ENCODE peak calls at places on chromosomes 5 and 9, in four cellular contexts. E is WERI-Rb-1, V is pancreas, I is sigmoid colon. H is an unnamed sample.
A peak's percentile ranks its signal among the peaks of the same experiment; 100 is the strongest.

GRCh38 chr5:68456756-68457217 is 241.2 kb downstream of the PIK3R1 start:
- DNase-seq in E (no peak), V (peak; percentile 80), I (no peak), H (no peak)

GRCh38 chr9:3502560-3503398 is 23.0 kb downstream of the RFX3 start:
- DNase-seq in E (no peak), V (no peak), I (no peak), H (no peak)

GRCh38 chr5:27482663-27483062 is 444.3 kb upstream of the CDH9 start:
- DNase-seq in E (no peak), V (no peak), I (no peak), H (no peak)

GRCh38 chr9:137484551-137485315 is 25.6 kb upstream of the NSMF start:
- DNase-seq in E (no peak), V (no peak), I (no peak), H (no peak)

GRCh38 chr9:19642256-19642655 is 146.6 kb downstream of the SLC24A2 start:
- DNase-seq in E (peak; percentile 39), V (no peak), I (no peak), H (no peak)

GRCh38 chr9:114588150-114588663 is 638 bp downstream of the ATP6V1G1 start:
- DNase-seq in E (no peak), V (no peak), I (no peak), H (no peak)

GRCh38 chr5:62627121-62627520 is 48.5 kb downstream of the LRRC70 start:
- DNase-seq in E (no peak), V (no peak), I (no peak), H (peak; percentile 8)

GRCh38 chr5:137145726-137146125 is 353.4 kb downstream of the SPOCK1 start:
- DNase-seq in E (no peak), V (no peak), I (no peak), H (no peak)

GRCh38 chr5:122182491-122182921 is 53.2 kb downstream of the ZNF474 start:
- DNase-seq in E (peak; percentile 29), V (no peak), I (peak; percentile 74), H (no peak)

GRCh38 chr5:115907177-115907576 is 55.1 kb upstream of the LVRN start:
- DNase-seq in E (no peak), V (no peak), I (no peak), H (no peak)

GRCh38 chr5:9350301-9350797 is 195.5 kb downstream of the SEMA5A start:
- DNase-seq in E (no peak), V (no peak), I (no peak), H (no peak)

GRCh38 chr5:42858709-42859108 is 47.0 kb upstream of the SELENOP start:
- DNase-seq in E (no peak), V (no peak), I (no peak), H (peak; percentile 52)

GRCh38 chr9:136077491-136077890 is 17.6 kb downstream of the NACC2 start:
- DNase-seq in E (no peak), V (no peak), I (peak; percentile 40), H (no peak)

GRCh38 chr5:117738571-117738970 is 1163.9 kb upstream of the SEMA6A start:
- DNase-seq in E (no peak), V (no peak), I (no peak), H (no peak)

GRCh38 chr9:2418619-2419018 is 203.0 kb upstream of the VLDLR start:
- DNase-seq in E (no peak), V (no peak), I (no peak), H (no peak)

GRCh38 chr9:110977259-110977709 is 61.0 kb downstream of the LPAR1 start:
- DNase-seq in E (no peak), V (peak; percentile 39), I (no peak), H (no peak)

GRCh38 chr5:136809382-136809781 is 444.0 kb upstream of the TRPC7 start:
- DNase-seq in E (no peak), V (no peak), I (no peak), H (no peak)

GRCh38 chr9:91946825-91947224 is 3.2 kb downstream of the ROR2 start:
- DNase-seq in E (no peak), V (no peak), I (no peak), H (no peak)

GRCh38 chr5:95908799-95909198 is 52.9 kb downstream of the ELL2 start:
- DNase-seq in E (no peak), V (no peak), I (no peak), H (no peak)

GRCh38 chr5:42970636-42971559 is 69.2 kb downstream of the ANXA2R start:
- DNase-seq in E (no peak), V (no peak), I (no peak), H (no peak)

GRCh38 chr5:79512692-79513518 is 1.0 kb downstream of the HOMER1 start:
- DNase-seq in E (peak; percentile 19), V (no peak), I (no peak), H (peak; percentile 8)

GRCh38 chr5:147690595-147690994 is 91.9 kb downstream of the JAKMIP2 start:
- DNase-seq in E (peak; percentile 49), V (no peak), I (no peak), H (no peak)

GRCh38 chr9:135067091-135067710 is 20.3 kb upstream of the OLFM1 start:
- DNase-seq in E (no peak), V (no peak), I (peak; percentile 35), H (no peak)

GRCh38 chr5:168479166-168479565 is 7.1 kb upstream of the RARS1 start:
- DNase-seq in E (no peak), V (no peak), I (no peak), H (no peak)

GRCh38 chr5:100273846-100274580 is 261.2 kb upstream of the FAM174A start:
- DNase-seq in E (no peak), V (no peak), I (no peak), H (no peak)

GRCh38 chr9:71249729-71250317 is 128.4 kb upstream of the TRPM3 start:
- DNase-seq in E (peak; percentile 44), V (no peak), I (no peak), H (no peak)

GRCh38 chr5:131587541-131587940 is 47.5 kb downstream of the RAPGEF6 start:
- DNase-seq in E (no peak), V (no peak), I (no peak), H (no peak)

GRCh38 chr5:162852145-162852544 is 585.2 kb upstream of the CCNG1 start:
- DNase-seq in E (no peak), V (no peak), I (no peak), H (no peak)

GRCh38 chr5:84885479-84886258 is 501.0 kb upstream of the EDIL3 start:
- DNase-seq in E (no peak), V (no peak), I (no peak), H (no peak)
- H3K27ac ChIP-seq in E (no peak overlapping the region), V (no peak overlapping the region), I (no peak overlapping the region), H (no peak overlapping the region)

DNA sequence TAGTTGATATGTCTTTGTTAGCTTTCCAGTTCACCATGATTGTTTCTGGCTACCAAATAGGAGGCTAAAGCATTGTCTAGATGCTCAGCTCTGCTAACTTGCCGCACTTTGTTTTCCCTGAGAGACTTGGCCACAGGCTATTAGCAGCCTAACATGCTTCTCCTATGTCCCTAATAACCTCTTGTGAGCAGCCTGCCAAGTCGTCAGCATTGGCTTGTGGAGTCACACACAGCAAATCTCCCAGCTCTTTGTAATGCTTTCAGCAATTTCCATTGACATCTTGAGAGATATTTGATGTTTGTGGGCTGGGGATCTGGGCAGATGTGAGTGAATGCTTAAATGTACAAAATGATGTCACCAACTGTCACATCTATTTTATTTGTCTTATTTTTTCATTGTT is 346.9 kb downstream of the KDM4C start:
- DNase-seq in E (no peak), V (no peak), I (no peak), H (no peak)
- H3K27ac ChIP-seq in E (no peak overlapping the region), V (no peak overlapping the region), I (no peak overlapping the region), H (no peak overlapping the region)

GRCh38 chr9:93057024-93057702 is 1.3 kb upstream of the SUSD3 start:
- DNase-seq in E (no peak), V (no peak), I (no peak), H (no peak)

GRCh38 chr9:93057703-93058356 is 671 bp upstream of the SUSD3 start:
- DNase-seq in E (no peak), V (no peak), I (no peak), H (no peak)

GRCh38 chr9:93059097-93059959 is 827 bp downstream of the SUSD3 start:
- DNase-seq in E (no peak), V (no peak), I (no peak), H (no peak)

GRCh38 chr9:93059960-93060591 is 1.6 kb downstream of the SUSD3 start:
- DNase-seq in E (no peak), V (no peak), I (no peak), H (no peak)

GRCh38 chr9:93058357-93059096 is at the start of gene SUSD3:
- DNase-seq in E (no peak), V (peak; percentile 37), I (peak; percentile 83), H (no peak)
- H3K27ac ChIP-seq in E (no peak within 1 kb of the TSS), V (no peak within 1 kb of the TSS), I (no peak within 1 kb of the TSS), H (no peak within 1 kb of the TSS)

GRCh38 chr5:71651554-71651953 is 64.4 kb downstream of the MCCC2 start:
- DNase-seq in E (no peak), V (no peak), I (no peak), H (no peak)
- H3K27ac ChIP-seq in E (no peak overlapping the region), V (no peak overlapping the region), I (no peak overlapping the region), H (no peak overlapping the region)

GRCh38 chr9:79759460-79759859 is 187.7 kb downstream of the TLE4 start:
- DNase-seq in E (no peak), V (no peak), I (no peak), H (no peak)

GRCh38 chr9:79763861-79764260 is 192.1 kb downstream of the TLE4 start:
- DNase-seq in E (no peak), V (no peak), I (peak; percentile 70), H (no peak)

GRCh38 chr9:79756414-79756813 is 184.6 kb downstream of the TLE4 start:
- DNase-seq in E (no peak), V (no peak), I (no peak), H (no peak)

GRCh38 chr9:79757074-79757473 is 185.3 kb downstream of the TLE4 start:
- DNase-seq in E (no peak), V (no peak), I (no peak), H (no peak)

GRCh38 chr9:79757906-79758669 is 186.3 kb downstream of the TLE4 start:
- DNase-seq in E (no peak), V (no peak), I (no peak), H (no peak)
- H3K27ac ChIP-seq in E (no peak overlapping the region), V (no peak overlapping the region), I (peak overlapping the region; percentile 18), H (no peak overlapping the region)